ENCODE peak calls at places on chromosome 18, in six cellular contexts. J is tibial nerve, N is heart left ventricle, B is HFF-Myc, H is GM12878, Q is cardiac muscle cell. U is an unnamed sample.
A peak's percentile ranks its signal among the peaks of the same experiment; 100 is the strongest.

GRCh38 chr18:3675994-3676393 is 226.0 kb downstream of the TGIF1 start:
- DNase-seq in Q (no peak), J (no peak), N (no peak), H (no peak), B (no peak), U (no peak)

GRCh38 chr18:57909620-57910019 is 106.5 kb upstream of the ATP8B1 start:
- DNase-seq in B (no peak), H (no peak), N (no peak), J (no peak), Q (peak; percentile 7), U (peak; percentile 15)

GRCh38 chr18:13377496-13377895 is 158.9 kb downstream of the LDLRAD4 start:
- DNase-seq in Q (no peak), B (no peak), H (no peak), J (no peak), N (no peak), U (no peak)

GRCh38 chr18:41974661-41975286 is 19.7 kb downstream of the PIK3C3 start:
- DNase-seq in J (no peak), B (no peak), H (no peak), N (no peak), Q (no peak), U (no peak)

GRCh38 chr18:57813245-57813644 is 10.1 kb upstream of the ATP8B1 start:
- DNase-seq in B (peak; percentile 94), N (no peak), J (no peak), H (no peak), Q (peak; percentile 75), U (peak; percentile 77)

GRCh38 chr18:6543330-6543908 is 128.7 kb upstream of the L3MBTL4 start:
- DNase-seq in H (no peak), J (no peak), N (no peak), Q (peak; percentile 70), B (no peak), U (no peak)

GRCh38 chr18:21444465-21445023 is 156.0 kb downstream of the ESCO1 start:
- DNase-seq in J (no peak), H (no peak), N (no peak), B (no peak), Q (peak; percentile 78), U (peak; percentile 16)

GRCh38 chr18:76384861-76385680 is 110.0 kb downstream of the ZNF516 start:
- DNase-seq in H (no peak), Q (no peak), B (no peak), J (no peak), N (no peak), U (no peak)

GRCh38 chr18:76686737-76687231 is 135.6 kb upstream of the ZNF236 start:
- DNase-seq in J (peak; percentile 52), Q (peak; percentile 75), H (peak; percentile 15), N (no peak), B (no peak), U (peak; percentile 25)

GRCh38 chr18:40109251-40110049 is 1845.6 kb upstream of the PIK3C3 start:
- DNase-seq in Q (no peak), N (no peak), H (no peak), J (no peak), B (no peak), U (no peak)

GRCh38 chr18:58101291-58101706 is 57.3 kb downstream of the NEDD4L start:
- DNase-seq in J (no peak), B (no peak), H (no peak), Q (no peak), N (no peak), U (no peak)

GRCh38 chr18:57791192-57791591 is 11.9 kb downstream of the ATP8B1 start:
- DNase-seq in B (no peak), H (no peak), J (no peak), N (no peak), Q (no peak), U (no peak)

GRCh38 chr18:35458677-35459441 is 38.9 kb downstream of the INO80C start:
- DNase-seq in J (no peak), H (peak; percentile 20), Q (peak; percentile 82), N (peak; percentile 85), B (peak; percentile 70), U (peak; percentile 67)

GRCh38 chr18:11163668-11164067 is 14.3 kb upstream of the PIEZO2 start:
- DNase-seq in J (no peak), N (peak; percentile 69), B (no peak), Q (peak; percentile 54), H (no peak), U (no peak)

GRCh38 chr18:48798334-48799197 is 152.2 kb downstream of the SMAD7 start:
- DNase-seq in H (no peak), B (no peak), Q (no peak), J (no peak), N (no peak), U (no peak)

GRCh38 chr18:54805571-54806334 is 22.5 kb upstream of the RAB27B start:
- DNase-seq in Q (peak; percentile 92), N (no peak), J (no peak), B (peak; percentile 25), H (no peak), U (no peak)

GRCh38 chr18:79809482-79810192 is 11.9 kb downstream of the KCNG2 start:
- DNase-seq in H (no peak), Q (no peak), J (no peak), N (no peak), B (no peak), U (no peak)

GRCh38 chr18:9403795-9404564 is 69.4 kb downstream of the TWSG1 start:
- DNase-seq in N (no peak), H (no peak), Q (no peak), B (no peak), J (no peak), U (no peak)
- H3K4me3 ChIP-seq in N (peak overlapping the region; percentile 34), H (no peak overlapping the region), Q (no peak overlapping the region), B (no peak overlapping the region), J (no peak overlapping the region), U (no peak overlapping the region)

GRCh38 chr18:32754508-32755263 is 18.1 kb downstream of the KLHL14 start:
- DNase-seq in Q (no peak), J (no peak), H (no peak), N (no peak), B (no peak), U (no peak)
- H3K4me3 ChIP-seq in Q (no peak overlapping the region), J (no peak overlapping the region), H (no peak overlapping the region), N (no peak overlapping the region), B (no peak overlapping the region), U (no peak overlapping the region)

DNA sequence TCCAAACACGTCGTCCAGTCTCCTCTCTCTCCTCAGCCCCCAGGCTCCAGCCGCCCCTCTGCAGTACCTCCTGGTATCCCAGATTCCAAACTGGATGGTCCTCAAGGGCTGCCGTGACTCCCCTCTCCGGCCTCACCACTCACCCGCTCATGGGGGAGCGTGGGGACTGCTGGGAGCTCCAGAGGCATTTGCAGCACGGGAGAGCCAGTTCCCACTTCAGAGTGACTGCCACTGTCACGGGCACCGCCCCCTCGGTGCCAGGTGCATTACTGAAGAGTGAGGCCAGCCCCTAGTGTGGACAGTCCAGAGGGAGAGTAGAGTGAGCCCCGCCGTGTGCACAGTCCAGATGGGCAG is 340.0 kb upstream of the SALL3 start:
- DNase-seq in Q (no peak), B (no peak), J (no peak), H (no peak), N (no peak), U (no peak)
- H3K4me3 ChIP-seq in Q (no peak overlapping the region), B (no peak overlapping the region), J (no peak overlapping the region), H (no peak overlapping the region), N (no peak overlapping the region), U (no peak overlapping the region)

DNA sequence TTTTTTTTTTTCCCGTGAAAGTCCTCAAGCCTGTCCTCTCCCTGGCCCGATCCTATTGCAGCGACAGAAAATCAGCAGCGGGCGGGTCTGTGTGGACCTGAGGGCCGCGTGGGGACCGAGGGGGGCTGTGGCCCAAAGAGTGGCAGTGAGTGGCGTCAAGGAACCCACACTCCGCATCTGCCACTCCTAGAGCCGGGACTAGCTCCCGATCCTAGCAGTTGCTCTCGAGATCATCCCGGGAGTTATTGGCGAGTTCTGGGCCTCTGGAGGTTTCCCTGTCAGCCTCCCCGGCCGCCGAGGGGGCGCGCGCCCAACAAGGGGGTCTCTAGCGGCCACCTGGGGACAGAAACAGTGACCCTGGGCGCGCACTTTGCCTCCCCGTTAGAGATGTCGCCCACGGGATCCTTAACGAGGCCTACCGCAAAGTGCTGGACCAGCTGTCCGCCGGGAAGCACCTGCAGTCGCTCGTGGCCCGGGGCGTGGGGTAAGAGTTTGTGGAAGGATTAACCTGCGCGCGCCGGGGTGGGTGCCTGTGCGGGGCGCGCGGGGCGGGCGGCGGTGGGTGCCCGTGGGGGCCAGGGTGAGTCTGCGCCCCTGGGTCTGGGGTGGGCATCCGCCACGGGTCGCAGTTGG is 3.3 kb downstream of the ADCYAP1 start:
- DNase-seq in N (peak; percentile 58), Q (no peak), J (no peak), B (no peak), H (no peak), U (no peak)
- H3K4me3 ChIP-seq in N (peak overlapping the region; percentile 54), Q (peak overlapping the region; percentile 37), J (peak overlapping the region; percentile 29), B (peak overlapping the region; percentile 2), H (no peak overlapping the region), U (peak overlapping the region; percentile 45)

DNA sequence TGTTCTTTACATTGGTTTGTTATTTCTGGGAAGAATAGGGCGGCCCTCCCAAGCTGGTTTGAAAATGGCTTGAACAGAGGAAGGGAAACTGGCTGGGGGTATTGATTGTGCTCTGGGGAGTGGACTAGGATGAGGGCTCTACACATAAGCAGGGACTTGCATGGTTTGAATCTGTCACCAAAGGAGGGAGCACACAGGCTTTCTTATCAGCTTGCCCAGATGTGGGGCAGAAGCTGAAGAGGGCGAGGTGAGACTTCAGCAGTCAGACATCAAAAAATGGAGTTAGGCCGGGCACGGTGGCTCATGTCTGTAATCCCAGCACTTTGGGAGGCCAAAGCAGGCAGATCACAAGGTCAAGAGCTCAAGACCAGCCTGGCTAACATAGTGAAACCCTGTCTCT is 7.2 kb upstream of the RAB12 start:
- DNase-seq in Q (no peak), H (no peak), N (no peak), B (no peak), J (no peak), U (no peak)
- H3K4me3 ChIP-seq in Q (no peak overlapping the region), H (no peak overlapping the region), N (no peak overlapping the region), B (no peak overlapping the region), J (no peak overlapping the region), U (no peak overlapping the region)

DNA sequence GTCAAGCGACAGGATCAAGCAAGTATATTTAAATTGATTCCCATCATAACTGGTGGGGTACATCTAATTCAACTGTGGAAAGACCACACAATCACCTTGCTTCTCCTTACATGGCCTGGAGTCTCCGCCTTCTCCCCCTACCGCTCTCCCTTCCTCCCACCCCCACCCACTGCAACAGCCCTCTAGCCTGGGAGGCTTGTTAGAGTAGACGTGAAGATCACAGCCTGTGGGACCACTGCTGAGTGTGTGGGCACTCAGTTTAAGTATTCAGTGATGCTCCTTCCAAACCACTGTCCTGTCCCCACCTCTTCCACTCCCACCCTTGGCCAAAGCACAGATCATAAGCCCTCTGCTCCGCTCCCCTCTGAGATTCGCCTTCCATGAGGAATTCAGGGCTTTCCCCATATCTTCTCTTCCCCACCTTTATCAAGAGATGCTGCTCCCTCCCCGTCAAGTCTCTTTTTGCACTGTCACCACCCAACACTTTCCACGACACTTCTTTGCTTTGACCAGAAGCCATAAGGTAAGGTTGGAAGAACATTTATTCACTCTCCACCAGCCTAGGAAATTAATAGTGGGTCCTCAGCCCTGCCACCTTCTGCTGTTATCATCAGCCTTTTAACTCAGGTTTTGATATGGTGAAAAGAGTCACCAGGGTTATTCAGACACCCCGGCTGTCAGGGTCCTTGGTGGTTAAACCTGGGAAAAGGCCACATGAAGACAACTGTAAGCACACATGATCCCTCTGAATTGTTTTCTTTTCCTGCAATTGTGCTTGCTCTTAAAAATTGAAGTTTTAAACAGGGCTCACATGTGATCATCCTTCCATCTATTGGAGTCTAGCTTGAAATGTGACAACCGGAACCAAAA is 1.7 kb downstream of the METTL4 start:
- DNase-seq in N (no peak), J (no peak), Q (no peak), H (no peak), B (no peak), U (no peak)
- H3K4me3 ChIP-seq in N (peak overlapping the region; percentile 70), J (no peak overlapping the region), Q (no peak overlapping the region), H (peak overlapping the region; percentile 82), B (peak overlapping the region; percentile 77), U (peak overlapping the region; percentile 86)

U was measured in MG63.